ENCODE peak calls at places on chromosomes 16 and 17, in seven cellular contexts. One of them, this sample, is unnamed.

GRCh38 chr16:28845173-28846079 is 722 bp downstream of the TUFM start:
- DNase-seq in GM12892: no peak
- DNase-seq in GM12891: no peak
- DNase-seq in breast epithelium: no peak
- DNase-seq in GM12878: no peak
- DNase-seq in HCT116: peak
- DNase-seq in stomach: peak
- DNase-seq in this sample: no peak

GRCh38 chr16:73053379-73054130 is 5.6 kb upstream of the ZFHX3 start:
- DNase-seq in GM12892: no peak
- DNase-seq in HCT116: peak
- DNase-seq in GM12878: no peak
- DNase-seq in stomach: no peak
- DNase-seq in GM12891: no peak
- DNase-seq in breast epithelium: no peak
- DNase-seq in this sample: no peak

GRCh38 chr17:76382305-76382802 is 2.1 kb upstream of the SPHK1 start:
- DNase-seq in GM12892: no peak
- DNase-seq in GM12878: no peak
- DNase-seq in GM12891: no peak
- DNase-seq in breast epithelium: peak
- DNase-seq in HCT116: no peak
- DNase-seq in stomach: no peak
- DNase-seq in this sample: no peak

GRCh38 chr16:10911267-10911666 is 31.0 kb downstream of the DEXI start:
- DNase-seq in breast epithelium: no peak
- DNase-seq in HCT116: no peak
- DNase-seq in stomach: no peak
- DNase-seq in GM12892: no peak
- DNase-seq in GM12891: no peak
- DNase-seq in GM12878: no peak
- DNase-seq in this sample: no peak

GRCh38 chr17:76962858-76963257 is 94.7 kb downstream of the MGAT5B start:
- DNase-seq in GM12892: no peak
- DNase-seq in HCT116: no peak
- DNase-seq in stomach: no peak
- DNase-seq in GM12878: no peak
- DNase-seq in GM12891: no peak
- DNase-seq in breast epithelium: no peak
- DNase-seq in this sample: no peak

GRCh38 chr16:66274335-66275110 is 92.0 kb upstream of the CDH5 start:
- DNase-seq in GM12892: no peak
- DNase-seq in GM12878: no peak
- DNase-seq in stomach: no peak
- DNase-seq in HCT116: peak
- DNase-seq in GM12891: no peak
- DNase-seq in breast epithelium: no peak
- DNase-seq in this sample: no peak

GRCh38 chr16:69131749-69132423 is 502 bp downstream of the CHTF8 start:
- DNase-seq in GM12891: peak
- DNase-seq in GM12892: peak
- DNase-seq in GM12878: peak
- DNase-seq in breast epithelium: peak
- DNase-seq in stomach: peak
- DNase-seq in HCT116: no peak
- DNase-seq in this sample: no peak

GRCh38 chr16:50245417-50246298 is 20.7 kb upstream of the ADCY7 start:
- DNase-seq in stomach: peak
- DNase-seq in HCT116: peak
- DNase-seq in GM12892: peak
- DNase-seq in breast epithelium: peak
- DNase-seq in GM12878: no peak
- DNase-seq in GM12891: peak
- DNase-seq in this sample: no peak

GRCh38 chr17:2905269-2905668 is 109.0 kb downstream of the RAP1GAP2 start:
- DNase-seq in GM12891: no peak
- DNase-seq in stomach: no peak
- DNase-seq in breast epithelium: no peak
- DNase-seq in GM12878: no peak
- DNase-seq in GM12892: no peak
- DNase-seq in HCT116: no peak
- DNase-seq in this sample: no peak

GRCh38 chr17:30000755-30001257 is 59.4 kb downstream of the EFCAB5 start:
- DNase-seq in breast epithelium: no peak
- DNase-seq in stomach: no peak
- DNase-seq in HCT116: no peak
- DNase-seq in GM12892: no peak
- DNase-seq in GM12891: no peak
- DNase-seq in GM12878: no peak
- DNase-seq in this sample: no peak

GRCh38 chr16:67632415-67633172 is 12.3 kb upstream of the CARMIL2 start:
- DNase-seq in stomach: no peak
- DNase-seq in GM12892: no peak
- DNase-seq in GM12878: no peak
- DNase-seq in HCT116: no peak
- DNase-seq in breast epithelium: no peak
- DNase-seq in GM12891: no peak
- DNase-seq in this sample: no peak

GRCh38 chr17:63196772-63197335 is 230.8 kb downstream of the TANC2 start:
- DNase-seq in GM12878: no peak
- DNase-seq in HCT116: no peak
- DNase-seq in breast epithelium: no peak
- DNase-seq in GM12892: no peak
- DNase-seq in stomach: no peak
- DNase-seq in GM12891: no peak
- DNase-seq in this sample: no peak

GRCh38 chr17:57699751-57700186 is 45.3 kb downstream of the CCDC182 start:
- DNase-seq in GM12892: no peak
- DNase-seq in GM12891: no peak
- DNase-seq in GM12878: no peak
- DNase-seq in stomach: no peak
- DNase-seq in HCT116: no peak
- DNase-seq in breast epithelium: no peak
- DNase-seq in this sample: no peak

GRCh38 chr17:77002103-77003045 is 134.2 kb downstream of the MGAT5B start:
- DNase-seq in GM12892: no peak
- DNase-seq in HCT116: peak
- DNase-seq in stomach: no peak
- DNase-seq in breast epithelium: no peak
- DNase-seq in GM12891: no peak
- DNase-seq in GM12878: no peak
- DNase-seq in this sample: no peak

GRCh38 chr17:57016066-57016763 is 38.3 kb downstream of the SCPEP1 start:
- DNase-seq in breast epithelium: no peak
- DNase-seq in GM12892: no peak
- DNase-seq in GM12878: no peak
- DNase-seq in stomach: no peak
- DNase-seq in HCT116: no peak
- DNase-seq in GM12891: no peak
- DNase-seq in this sample: no peak

GRCh38 chr17:57781386-57782050 is 36.4 kb upstream of the CCDC182 start:
- DNase-seq in GM12878: no peak
- DNase-seq in stomach: no peak
- DNase-seq in breast epithelium: no peak
- DNase-seq in HCT116: no peak
- DNase-seq in GM12892: no peak
- DNase-seq in GM12891: no peak
- DNase-seq in this sample: no peak

GRCh38 chr16:28905800-28906372 is 19.2 kb downstream of the RABEP2 start:
- DNase-seq in GM12892: no peak
- DNase-seq in stomach: no peak
- DNase-seq in breast epithelium: no peak
- DNase-seq in GM12891: no peak
- DNase-seq in HCT116: no peak
- DNase-seq in GM12878: no peak
- DNase-seq in this sample: no peak

GRCh38 chr17:75277664-75278071 is 6.6 kb upstream of the MIF4GD start:
- DNase-seq in stomach: no peak
- DNase-seq in breast epithelium: no peak
- DNase-seq in GM12892: no peak
- DNase-seq in HCT116: no peak
- DNase-seq in GM12878: no peak
- DNase-seq in GM12891: no peak
- DNase-seq in this sample: no peak

GRCh38 chr17:13182450-13182849 is 164.6 kb upstream of the ELAC2 start:
- DNase-seq in HCT116: no peak
- DNase-seq in GM12891: no peak
- DNase-seq in stomach: no peak
- DNase-seq in GM12892: no peak
- DNase-seq in breast epithelium: no peak
- DNase-seq in GM12878: no peak
- DNase-seq in this sample: no peak

GRCh38 chr17:62819511-62820221 is 11.6 kb upstream of the MARCHF10 start:
- DNase-seq in GM12878: no peak
- DNase-seq in GM12891: no peak
- DNase-seq in HCT116: peak
- DNase-seq in GM12892: no peak
- DNase-seq in stomach: peak
- DNase-seq in breast epithelium: peak
- DNase-seq in this sample: no peak

GRCh38 chr17:47928415-47928814 is 13.0 kb upstream of the PNPO start:
- DNase-seq in GM12891: no peak
- DNase-seq in GM12878: no peak
- DNase-seq in HCT116: no peak
- DNase-seq in GM12892: no peak
- DNase-seq in stomach: no peak
- DNase-seq in breast epithelium: no peak
- DNase-seq in this sample: no peak

GRCh38 chr16:75225092-75225491 is 6.3 kb downstream of the CTRB1 start:
- DNase-seq in GM12878: no peak
- DNase-seq in GM12892: no peak
- DNase-seq in HCT116: no peak
- DNase-seq in stomach: no peak
- DNase-seq in breast epithelium: no peak
- DNase-seq in GM12891: no peak
- DNase-seq in this sample: no peak
- TF ChIP-seq POLR2AphosphoS5 in GM12878: no peak
- TF ChIP-seq POLR2AphosphoS5 in GM12892: no peak
- TF ChIP-seq POLR2AphosphoS5 in HCT116: no peak
- TF ChIP-seq POLR2AphosphoS5 in stomach: peak
- TF ChIP-seq POLR2AphosphoS5 in breast epithelium: no peak
- TF ChIP-seq POLR2AphosphoS5 in GM12891: no peak
- TF ChIP-seq POLR2AphosphoS5 in this sample: no peak

DNA sequence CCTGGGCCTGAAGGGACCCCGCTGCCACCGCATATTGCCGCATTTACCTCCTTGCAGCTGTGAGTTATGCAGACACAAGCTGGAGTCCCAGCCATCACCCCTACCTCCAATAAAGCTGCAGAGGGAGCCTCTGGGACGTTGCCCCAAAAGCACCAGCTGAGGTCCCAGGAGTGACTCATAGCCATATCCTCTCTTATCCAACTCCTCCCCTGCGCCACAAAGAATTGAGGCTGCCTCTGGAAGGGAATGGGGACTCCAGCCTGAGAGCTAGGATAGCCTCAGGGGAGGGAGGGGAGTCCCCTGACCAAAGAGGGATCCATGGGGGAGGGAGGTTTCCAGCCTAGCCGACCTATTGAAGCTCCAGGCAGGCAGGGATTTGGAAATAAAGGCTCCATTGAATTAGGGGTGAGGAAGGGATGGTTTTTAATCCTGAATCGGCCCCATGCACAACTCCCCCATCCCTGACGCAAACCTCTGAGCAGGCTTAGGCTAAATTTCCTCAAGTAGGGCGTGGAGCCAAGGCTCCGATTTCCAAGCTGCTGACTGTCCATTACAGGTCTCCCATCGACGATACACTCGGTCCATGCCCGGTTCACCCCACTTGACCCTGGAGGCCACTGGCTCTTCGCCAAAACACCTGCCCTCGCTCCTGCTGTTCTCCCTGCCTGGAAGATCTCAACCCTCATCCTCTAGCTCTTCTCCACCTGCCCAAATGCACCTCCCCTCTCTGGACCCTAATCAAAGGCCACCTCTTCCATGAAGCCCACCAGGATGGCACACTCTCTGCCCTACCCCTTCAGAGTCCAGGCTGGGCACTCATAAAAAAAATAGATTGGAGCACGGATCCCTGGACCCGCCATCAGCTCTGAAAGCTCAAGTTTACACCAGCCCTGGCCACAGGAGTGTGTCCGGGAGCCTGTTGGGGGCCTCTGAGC is 27.5 kb downstream of the PIMREG start:
- DNase-seq in HCT116: no peak
- DNase-seq in GM12878: no peak
- DNase-seq in GM12891: no peak
- DNase-seq in GM12892: no peak
- DNase-seq in breast epithelium: no peak
- DNase-seq in stomach: no peak
- DNase-seq in this sample: no peak
- TF ChIP-seq POLR2AphosphoS5 in HCT116: no peak
- TF ChIP-seq POLR2AphosphoS5 in GM12878: no peak
- TF ChIP-seq POLR2AphosphoS5 in GM12891: no peak
- TF ChIP-seq POLR2AphosphoS5 in GM12892: no peak
- TF ChIP-seq POLR2AphosphoS5 in breast epithelium: no peak
- TF ChIP-seq POLR2AphosphoS5 in stomach: no peak
- TF ChIP-seq POLR2AphosphoS5 in this sample: no peak

GRCh38 chr16:84884311-84885023 is 64.7 kb downstream of the CRISPLD2 start:
- DNase-seq in HCT116: no peak
- DNase-seq in GM12878: no peak
- DNase-seq in GM12891: no peak
- DNase-seq in stomach: peak
- DNase-seq in GM12892: no peak
- DNase-seq in breast epithelium: peak
- DNase-seq in this sample: no peak
- TF ChIP-seq POLR2AphosphoS5 in HCT116: no peak
- TF ChIP-seq POLR2AphosphoS5 in GM12878: no peak
- TF ChIP-seq POLR2AphosphoS5 in GM12891: no peak
- TF ChIP-seq POLR2AphosphoS5 in stomach: no peak
- TF ChIP-seq POLR2AphosphoS5 in GM12892: no peak
- TF ChIP-seq POLR2AphosphoS5 in breast epithelium: no peak
- TF ChIP-seq POLR2AphosphoS5 in this sample: no peak

GRCh38 chr17:43979011-43979410 is 25.3 kb upstream of the PYY start:
- DNase-seq in HCT116: no peak
- DNase-seq in GM12878: no peak
- DNase-seq in breast epithelium: no peak
- DNase-seq in GM12891: no peak
- DNase-seq in GM12892: no peak
- DNase-seq in stomach: no peak
- DNase-seq in this sample: no peak

GRCh38 chr17:43978078-43978477 is 24.3 kb upstream of the PYY start:
- DNase-seq in breast epithelium: no peak
- DNase-seq in GM12878: no peak
- DNase-seq in HCT116: no peak
- DNase-seq in GM12892: no peak
- DNase-seq in stomach: no peak
- DNase-seq in GM12891: no peak
- DNase-seq in this sample: no peak

GRCh38 chr17:43976956-43977837 is 23.5 kb upstream of the PYY start:
- DNase-seq in stomach: no peak
- DNase-seq in GM12892: no peak
- DNase-seq in breast epithelium: no peak
- DNase-seq in GM12878: no peak
- DNase-seq in GM12891: no peak
- DNase-seq in HCT116: no peak
- DNase-seq in this sample: no peak

GRCh38 chr17:43975898-43976297 is 22.2 kb upstream of the PYY start:
- DNase-seq in HCT116: no peak
- DNase-seq in GM12891: no peak
- DNase-seq in stomach: no peak
- DNase-seq in GM12878: no peak
- DNase-seq in breast epithelium: no peak
- DNase-seq in GM12892: no peak
- DNase-seq in this sample: no peak

GRCh38 chr17:43974541-43975315 is 21.0 kb upstream of the PYY start:
- DNase-seq in GM12878: no peak
- DNase-seq in HCT116: no peak
- DNase-seq in breast epithelium: no peak
- DNase-seq in GM12892: no peak
- DNase-seq in GM12891: no peak
- DNase-seq in stomach: no peak
- DNase-seq in this sample: no peak
- TF ChIP-seq POLR2AphosphoS5 in GM12878: no peak
- TF ChIP-seq POLR2AphosphoS5 in HCT116: no peak
- TF ChIP-seq POLR2AphosphoS5 in breast epithelium: no peak
- TF ChIP-seq POLR2AphosphoS5 in GM12892: no peak
- TF ChIP-seq POLR2AphosphoS5 in GM12891: no peak
- TF ChIP-seq POLR2AphosphoS5 in stomach: no peak
- TF ChIP-seq POLR2AphosphoS5 in this sample: no peak